ENCODE peak calls at places on chromosomes 6 and 20, in eight cellular contexts. I is right cardiac atrium; B is CD4-positive, CD25-positive, alpha-beta regulatory T cell; R is H7; N is brain microvascular endothelial cell; M is HL-60; Q is A673; T is GM12865. D is an unnamed sample.

GRCh38 chr6:2141644-2142290 is 103.6 kb downstream of the GMDS start:
- DNase-seq in I (no peak), B (no peak), R (no peak), N (no peak), M (no peak), Q (no peak), T (no peak), D (no peak)

GRCh38 chr6:24738732-24739131 is 19.8 kb upstream of the C6orf62 start:
- DNase-seq in I (no peak), B (no peak), R (no peak), N (no peak), M (no peak), Q (no peak), T (peak; percentile 19), D (no peak)

GRCh38 chr6:160041608-160042007 is 72.7 kb downstream of the IGF2R start:
- DNase-seq in I (peak; percentile 71), B (peak; percentile 20), R (no peak), N (peak; percentile 58), M (no peak), Q (no peak), T (no peak), D (no peak)

GRCh38 chr6:15473741-15474161 is 189.1 kb downstream of the DTNBP1 start:
- DNase-seq in I (no peak), B (no peak), R (no peak), N (peak; percentile 56), M (no peak), Q (no peak), T (no peak), D (no peak)

GRCh38 chr6:102015431-102015830 is 621.9 kb downstream of the GRIK2 start:
- DNase-seq in I (peak; percentile 19), B (no peak), R (no peak), N (no peak), M (no peak), Q (no peak), T (no peak), D (no peak)

GRCh38 chr20:31590717-31591225 is 14.3 kb upstream of the ID1 start:
- DNase-seq in I (no peak), B (no peak), R (peak; percentile 75), N (no peak), M (no peak), Q (no peak), T (no peak), D (no peak)

GRCh38 chr6:129340983-129341382 is 369.0 kb downstream of the ARHGAP18 start:
- DNase-seq in I (peak; percentile 63), B (no peak), R (no peak), N (peak; percentile 86), M (no peak), Q (no peak), T (no peak), D (no peak)

GRCh38 chr6:35552285-35552917 is 39.7 kb upstream of the TULP1 start:
- DNase-seq in I (no peak), B (peak; percentile 76), R (peak; percentile 60), N (peak; percentile 45), M (peak; percentile 59), Q (peak; percentile 37), T (peak; percentile 71), D (peak; percentile 30)

GRCh38 chr6:118982256-118982911 is 47.4 kb upstream of the MCM9 start:
- DNase-seq in I (no peak), B (no peak), R (no peak), N (no peak), M (no peak), Q (peak; percentile 35), T (no peak), D (no peak)

GRCh38 chr6:125370343-125370742 is 68.6 kb upstream of the HDDC2 start:
- DNase-seq in I (peak; percentile 31), B (no peak), R (no peak), N (no peak), M (no peak), Q (no peak), T (no peak), D (no peak)

GRCh38 chr20:8518878-8519277 is 386.8 kb downstream of the PLCB1 start:
- DNase-seq in I (no peak), B (no peak), R (no peak), N (no peak), M (no peak), Q (no peak), T (no peak), D (no peak)

GRCh38 chr6:107711412-107711811 is 112.7 kb downstream of the SCML4 start:
- DNase-seq in I (no peak), B (no peak), R (no peak), N (no peak), M (no peak), Q (no peak), T (no peak), D (no peak)

GRCh38 chr6:107712523-107713213 is 111.4 kb downstream of the SCML4 start:
- DNase-seq in I (no peak), B (no peak), R (no peak), N (peak; percentile 14), M (no peak), Q (no peak), T (peak; percentile 28), D (peak; percentile 30)

GRCh38 chr6:107713214-107713962 is 110.7 kb downstream of the SCML4 start:
- DNase-seq in I (no peak), B (no peak), R (no peak), N (no peak), M (no peak), Q (no peak), T (peak; percentile 16), D (no peak)

GRCh38 chr6:107714104-107714503 is 110.0 kb downstream of the SCML4 start:
- DNase-seq in I (no peak), B (no peak), R (no peak), N (no peak), M (no peak), Q (no peak), T (no peak), D (no peak)

DNA sequence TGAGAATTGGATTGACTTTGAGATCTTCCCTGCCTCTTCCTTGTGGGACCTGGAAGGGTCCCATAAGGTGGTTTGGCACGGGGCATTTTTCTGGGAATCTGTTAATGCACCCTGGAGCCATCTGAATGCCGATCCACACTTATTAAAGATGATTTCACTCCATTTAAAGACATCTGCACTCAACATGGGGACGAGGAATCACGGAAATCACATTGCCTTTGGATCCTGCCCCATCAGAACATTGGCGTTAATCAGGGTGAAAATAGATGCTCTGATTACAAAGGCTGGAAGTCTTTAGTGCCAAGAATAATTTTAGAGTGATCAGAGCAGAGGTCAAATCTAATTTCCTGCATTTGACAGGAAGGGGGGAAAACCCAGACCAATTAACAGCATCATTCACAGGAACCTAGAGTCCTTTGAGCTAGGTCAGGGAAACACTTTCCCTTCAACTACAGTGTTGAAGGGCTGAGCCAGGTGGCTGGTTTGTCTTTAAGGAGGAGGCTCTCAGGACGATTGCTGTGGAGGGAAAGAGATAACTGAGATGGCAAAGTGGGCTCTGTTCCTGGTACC is 112.1 kb downstream of the SCML4 start:
- DNase-seq in I (no peak), B (no peak), R (no peak), N (no peak), M (no peak), Q (no peak), T (no peak), D (no peak)
- H3K4me3 ChIP-seq in I (no peak overlapping the region), B (no peak overlapping the region), R (no peak overlapping the region), N (no peak overlapping the region), M (no peak overlapping the region), Q (no peak overlapping the region), T (no peak overlapping the region), D (no peak overlapping the region)

DNA sequence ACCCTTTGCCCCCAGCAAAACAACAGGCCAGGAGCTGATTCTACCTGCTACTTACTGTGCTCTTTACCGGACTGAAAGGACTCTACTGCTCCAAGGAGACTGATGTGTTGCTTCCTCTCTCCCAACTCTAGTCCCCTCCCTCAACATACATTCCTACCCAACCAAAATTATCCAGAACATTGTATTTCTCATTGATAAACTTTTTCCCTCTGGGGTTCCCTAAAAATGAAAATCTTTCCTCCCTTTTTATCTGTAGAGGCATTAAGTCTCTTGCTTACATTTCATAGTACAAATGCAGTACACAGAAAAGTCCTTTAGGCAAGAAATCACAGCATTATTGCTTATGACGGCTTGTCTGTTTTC is 940 bp upstream of the HS3ST5 start:
- DNase-seq in I (no peak), B (no peak), R (no peak), N (no peak), M (no peak), Q (no peak), T (no peak), D (no peak)
- H3K4me3 ChIP-seq in I (no peak overlapping the region), B (no peak overlapping the region), R (peak overlapping the region; percentile 86), N (peak overlapping the region; percentile 54), M (no peak overlapping the region), Q (no peak overlapping the region), T (no peak overlapping the region), D (no peak overlapping the region)

DNA sequence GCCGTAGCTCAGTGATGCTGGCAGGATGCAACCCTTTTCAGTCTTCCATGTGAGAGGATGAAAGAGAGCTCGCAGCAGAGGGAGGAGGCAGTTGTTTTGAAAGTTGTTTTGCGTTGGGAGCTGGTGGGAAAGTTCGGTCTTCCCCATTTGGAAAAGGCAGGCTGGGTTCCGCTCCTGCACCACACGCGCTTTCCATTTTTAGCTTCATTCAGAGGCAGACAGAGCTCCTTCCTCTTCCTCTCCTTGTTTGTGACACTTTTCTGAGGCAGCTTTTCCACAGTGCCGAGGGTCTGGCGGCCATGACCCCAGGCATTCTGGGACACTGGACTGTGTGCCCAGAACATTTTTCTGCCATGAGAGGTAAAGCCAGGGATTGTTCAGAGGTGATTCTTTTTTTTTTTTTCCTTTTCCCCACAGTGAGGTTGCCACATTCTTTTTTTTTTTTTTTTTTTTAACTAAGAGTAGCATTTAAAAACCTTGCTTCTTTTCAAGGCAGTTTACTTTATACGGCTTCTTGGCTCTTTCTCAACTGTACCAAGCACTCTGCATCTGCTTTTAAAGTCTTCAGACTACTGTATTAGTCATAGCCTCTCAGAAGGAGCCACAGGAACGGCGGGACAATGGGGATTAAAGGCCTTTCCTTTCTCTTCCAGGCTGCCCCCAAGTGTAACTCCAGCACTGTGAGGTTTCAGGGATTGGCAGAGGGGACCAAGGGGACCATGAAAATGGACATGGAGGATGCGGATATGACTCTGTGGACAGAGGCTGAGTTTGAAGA is 1.6 kb downstream of the PRDM1 start:
- DNase-seq in I (no peak), B (no peak), R (peak; percentile 32), N (peak; percentile 37), M (peak; percentile 40), Q (peak; percentile 17), T (no peak), D (no peak)
- H3K4me3 ChIP-seq in I (peak overlapping the region; percentile 51), B (peak overlapping the region; percentile 94), R (peak overlapping the region; percentile 19), N (peak overlapping the region; percentile 43), M (peak overlapping the region; percentile 35), Q (no peak overlapping the region), T (peak overlapping the region; percentile 74), D (peak overlapping the region; percentile 79)

GRCh38 chr6:54805077-54805476 is 41.5 kb upstream of the FAM83B start:
- DNase-seq in I (no peak), B (no peak), R (no peak), N (no peak), M (no peak), Q (no peak), T (no peak), D (no peak)

GRCh38 chr6:54802775-54803631 is 43.6 kb upstream of the FAM83B start:
- DNase-seq in I (no peak), B (no peak), R (no peak), N (peak; percentile 1), M (no peak), Q (peak; percentile 28), T (no peak), D (no peak)

GRCh38 chr6:54801669-54802068 is 44.9 kb upstream of the FAM83B start:
- DNase-seq in I (no peak), B (no peak), R (no peak), N (peak; percentile 0), M (no peak), Q (peak; percentile 88), T (no peak), D (peak; percentile 76)

GRCh38 chr6:54800201-54800600 is 46.4 kb upstream of the FAM83B start:
- DNase-seq in I (no peak), B (no peak), R (no peak), N (no peak), M (no peak), Q (no peak), T (no peak), D (no peak)

GRCh38 chr6:54801244-54801643 is 45.3 kb upstream of the FAM83B start:
- DNase-seq in I (no peak), B (no peak), R (no peak), N (no peak), M (no peak), Q (no peak), T (no peak), D (no peak)
- H3K4me3 ChIP-seq in I (no peak overlapping the region), B (no peak overlapping the region), R (no peak overlapping the region), N (no peak overlapping the region), M (no peak overlapping the region), Q (peak overlapping the region; percentile 7), T (no peak overlapping the region), D (no peak overlapping the region)